ENCODE peak calls at places on chromosomes 12 and 14, in ten cellular contexts. U is left cardiac atrium; M is A549; B is fibroblast of the aortic adventitia; V is NCI-H2029; G is activated CD4-positive, alpha-beta T cell treated with anti-CD3 and anti-CD28 coated beads for 4 hours; X is A172; J is activated CD4-positive, CD25-positive, alpha-beta regulatory T cell treated with anti-CD3 and anti-CD28 coated beads, Interleukin-2, amount 50 U/mL, for 72 hours; E is GM12892; R is foreskin melanocyte. D is an unnamed sample.

GRCh38 chr14:105470812-105471771 is 3.5 kb upstream of the CRIP2 start:
- DNase-seq in U (peak; percentile 68), M (no peak), B (no peak), V (no peak), G (no peak), X (no peak), J (no peak), E (no peak), R (no peak), D (no peak)

GRCh38 chr12:25793196-25793595 is 165.3 kb upstream of the RASSF8 start:
- DNase-seq in U (no peak), M (no peak), B (no peak), V (no peak), G (no peak), X (no peak), J (no peak), E (no peak), R (no peak), D (no peak)

GRCh38 chr14:49944501-49944900 is 51.6 kb downstream of the ARF6 start:
- DNase-seq in U (no peak), M (no peak), B (no peak), V (no peak), G (no peak), X (no peak), J (no peak), E (no peak), R (no peak), D (no peak)

GRCh38 chr14:104927901-104928300 is 3.2 kb downstream of the PLD4 start:
- DNase-seq in U (no peak), M (no peak), B (no peak), V (no peak), G (no peak), X (no peak), J (no peak), E (no peak), R (no peak), D (no peak)

GRCh38 chr14:75453817-75454434 is 26.1 kb downstream of the JDP2 start:
- DNase-seq in U (no peak), M (no peak), B (no peak), V (no peak), G (no peak), X (no peak), J (no peak), E (peak; percentile 71), R (no peak), D (no peak)

GRCh38 chr14:105167303-105168092 is 1.1 kb downstream of the JAG2 start:
- DNase-seq in U (no peak), M (no peak), B (no peak), V (no peak), G (no peak), X (no peak), J (no peak), E (no peak), R (no peak), D (no peak)

GRCh38 chr12:52404951-52405350 is 1.2 kb downstream of the KRT82 start:
- DNase-seq in U (no peak), M (no peak), B (no peak), V (no peak), G (no peak), X (no peak), J (no peak), E (no peak), R (no peak), D (no peak)

GRCh38 chr14:71321556-71322315 is 414.5 kb downstream of the PCNX1 start:
- DNase-seq in U (no peak), M (peak; percentile 19), B (peak; percentile 73), V (peak; percentile 49), G (no peak), X (peak; percentile 42), J (no peak), E (no peak), R (peak; percentile 4), D (peak; percentile 39)

GRCh38 chr12:53443955-53444354 is 2.4 kb downstream of the PRR13 start:
- DNase-seq in U (no peak), M (no peak), B (no peak), V (no peak), G (no peak), X (no peak), J (no peak), E (no peak), R (no peak), D (no peak)

GRCh38 chr12:26795899-26796298 is 37.1 kb downstream of the ITPR2 start:
- DNase-seq in U (no peak), M (no peak), B (no peak), V (no peak), G (no peak), X (no peak), J (no peak), E (no peak), R (no peak), D (no peak)

GRCh38 chr12:126883737-126884136 is 1383.2 kb upstream of the TMEM132C start:
- DNase-seq in U (no peak), M (no peak), B (peak; percentile 39), V (no peak), G (no peak), X (no peak), J (no peak), E (no peak), R (no peak), D (no peak)

GRCh38 chr14:80468331-80469122 is 257.2 kb upstream of the DIO2 start:
- DNase-seq in U (no peak), M (no peak), B (no peak), V (no peak), G (no peak), X (no peak), J (no peak), E (no peak), R (no peak), D (no peak)

GRCh38 chr14:105460616-105461015 is 14.0 kb upstream of the CRIP2 start:
- DNase-seq in U (no peak), M (no peak), B (no peak), V (no peak), G (no peak), X (no peak), J (no peak), E (no peak), R (no peak), D (no peak)

GRCh38 chr12:114152066-114152465 is 185.9 kb upstream of the RBM19 start:
- DNase-seq in U (no peak), M (no peak), B (no peak), V (no peak), G (no peak), X (no peak), J (no peak), E (no peak), R (no peak), D (no peak)

GRCh38 chr12:15855646-15856045 is 26.5 kb upstream of the STRAP start:
- DNase-seq in U (no peak), M (no peak), B (peak; percentile 53), V (no peak), G (no peak), X (no peak), J (no peak), E (no peak), R (no peak), D (no peak)

GRCh38 chr12:104285740-104286537 is 17.6 kb upstream of the EID3 start:
- DNase-seq in U (no peak), M (no peak), B (peak; percentile 54), V (peak; percentile 82), G (no peak), X (no peak), J (no peak), E (no peak), R (no peak), D (no peak)

GRCh38 chr12:117607778-117608177 is 246.4 kb upstream of the NOS1 start:
- DNase-seq in U (no peak), M (no peak), B (no peak), V (no peak), G (no peak), X (no peak), J (no peak), E (no peak), R (no peak), D (no peak)

GRCh38 chr12:32298917-32299316 is 100.4 kb upstream of the FGD4 start:
- DNase-seq in U (no peak), M (no peak), B (peak; percentile 66), V (no peak), G (no peak), X (no peak), J (no peak), E (no peak), R (no peak), D (no peak)

GRCh38 chr12:46663297-46663696 is 162.5 kb downstream of the SLC38A4 start:
- DNase-seq in U (no peak), M (no peak), B (no peak), V (no peak), G (no peak), X (no peak), J (no peak), E (no peak), R (no peak), D (no peak)

GRCh38 chr14:96261053-96261452 is 5.0 kb downstream of the BDKRB1 start:
- DNase-seq in U (no peak), M (no peak), B (no peak), V (no peak), G (no peak), X (no peak), J (no peak), E (no peak), R (no peak), D (no peak)

GRCh38 chr12:96434107-96434506 is 33.9 kb upstream of the CDK17 start:
- DNase-seq in U (no peak), M (no peak), B (peak; percentile 76), V (no peak), G (peak; percentile 62), X (peak; percentile 87), J (peak; percentile 47), E (no peak), R (peak; percentile 100), D (no peak)

GRCh38 chr14:68947802-68948201 is 31.3 kb downstream of the ACTN1 start:
- DNase-seq in U (peak; percentile 87), M (no peak), B (peak; percentile 79), V (no peak), G (no peak), X (no peak), J (no peak), E (no peak), R (no peak), D (no peak)

GRCh38 chr12:125330645-125331341 is 265.6 kb downstream of the AACS start:
- DNase-seq in U (peak; percentile 68), M (peak; percentile 80), B (peak; percentile 26), V (no peak), G (peak; percentile 19), X (peak; percentile 3), J (peak; percentile 63), E (peak; percentile 79), R (peak; percentile 23), D (peak; percentile 56)

GRCh38 chr12:22731231-22731630 is 106.3 kb downstream of the ETNK1 start:
- DNase-seq in U (no peak), M (no peak), B (no peak), V (no peak), G (no peak), X (no peak), J (no peak), E (no peak), R (no peak), D (no peak)

GRCh38 chr12:28955921-28956320 is 193.2 kb upstream of the FAR2 start:
- DNase-seq in U (no peak), M (no peak), B (peak; percentile 22), V (no peak), G (no peak), X (no peak), J (no peak), E (no peak), R (no peak), D (no peak)

GRCh38 chr12:132222096-132222807 is 78.0 kb downstream of the NOC4L start:
- DNase-seq in U (no peak), M (peak; percentile 52), B (no peak), V (peak; percentile 51), G (peak; percentile 20), X (peak; percentile 40), J (no peak), E (no peak), R (peak; percentile 64), D (no peak)

GRCh38 chr14:22002860-22003284 is 329.3 kb upstream of the OR4E1 start:
- DNase-seq in U (peak; percentile 32), M (no peak), B (no peak), V (no peak), G (peak; percentile 67), X (no peak), J (peak; percentile 64), E (no peak), R (no peak), D (no peak)

GRCh38 chr12:124605869-124606774 is 38.7 kb upstream of the NCOR2 start:
- DNase-seq in U (no peak), M (no peak), B (no peak), V (no peak), G (no peak), X (no peak), J (no peak), E (no peak), R (no peak), D (no peak)

D was measured in globus pallidus.